ENCODE peak calls at places on chromosomes 4 and X, in eight cellular contexts. T is substantia nigra; C is pancreas; U is esophagus squamous epithelium; Z is uterus; F is CD8-positive, alpha-beta memory T cell; G is H9; S is psoas muscle. K is an unnamed sample.

GRCh38 chrX:15474058-15474457 is 19.1 kb downstream of the PIR start:
- DNase-seq in U (no peak), S (no peak), G (no peak), C (no peak), F (no peak), T (no peak), Z (no peak), K (no peak)

GRCh38 chr4:38077791-38078489 is 117.7 kb downstream of the PTTG2 start:
- DNase-seq in C (no peak), Z (no peak), F (no peak), U (no peak), T (no peak), G (no peak), S (no peak), K (no peak)

GRCh38 chr4:168394556-168394955 is 76.0 kb upstream of the DDX60 start:
- DNase-seq in Z (no peak), T (no peak), U (no peak), S (no peak), C (no peak), F (no peak), G (no peak), K (no peak)

GRCh38 chr4:74919783-74920182 is 13.1 kb upstream of the PARM1 start:
- DNase-seq in T (no peak), S (no peak), F (no peak), C (no peak), G (no peak), Z (no peak), U (no peak), K (no peak)

GRCh38 chr4:1831331-1831730 is 24.6 kb downstream of the LETM1 start:
- DNase-seq in G (no peak), C (no peak), Z (no peak), U (no peak), F (no peak), S (no peak), T (no peak), K (no peak)

GRCh38 chr4:3201718-3202702 is 46.9 kb upstream of the MSANTD1 start:
- DNase-seq in T (no peak), G (no peak), F (peak; percentile 47), Z (no peak), S (no peak), U (no peak), C (no peak), K (no peak)

GRCh38 chrX:131762802-131763234 is 218.9 kb downstream of the OR13H1 start:
- DNase-seq in F (no peak), G (no peak), S (no peak), T (no peak), C (peak; percentile 78), Z (peak; percentile 65), U (no peak), K (no peak)

GRCh38 chr4:115648786-115649185 is 535.4 kb upstream of the NDST4 start:
- DNase-seq in F (no peak), G (no peak), T (no peak), U (no peak), S (no peak), Z (no peak), C (no peak), K (no peak)

GRCh38 chrX:3962511-3963350 is 249.3 kb upstream of the PRKX start:
- DNase-seq in Z (no peak), G (peak; percentile 42), T (no peak), F (no peak), C (peak; percentile 41), S (no peak), U (no peak), K (no peak)

GRCh38 chrX:63658920-63659319 is 126.1 kb downstream of the ARHGEF9 start:
- DNase-seq in Z (no peak), U (no peak), F (no peak), S (no peak), C (no peak), T (no peak), G (no peak), K (no peak)

GRCh38 chr4:40059362-40059761 is 2.7 kb downstream of the N4BP2 start:
- DNase-seq in C (no peak), U (no peak), F (no peak), T (no peak), Z (no peak), G (no peak), S (no peak), K (no peak)

GRCh38 chr4:76744253-76744921 is 153.6 kb downstream of the SOWAHB start:
- DNase-seq in Z (no peak), T (no peak), S (no peak), F (no peak), U (no peak), C (no peak), G (no peak), K (no peak)

GRCh38 chr4:89416968-89417367 is 109.4 kb upstream of the GPRIN3 start:
- DNase-seq in S (no peak), U (no peak), G (no peak), F (no peak), C (no peak), T (no peak), Z (no peak), K (no peak)

GRCh38 chr4:37389967-37390580 is 145.5 kb downstream of the NWD2 start:
- DNase-seq in C (peak; percentile 32), U (no peak), T (no peak), F (no peak), Z (no peak), S (no peak), G (no peak), K (no peak)

GRCh38 chrX:18676470-18676869 is 4.6 kb upstream of the RS1 start:
- DNase-seq in F (no peak), U (no peak), T (no peak), G (peak; percentile 47), S (no peak), Z (peak; percentile 21), C (peak; percentile 19), K (no peak)

GRCh38 chr4:25817059-25817681 is 45.6 kb downstream of the SEL1L3 start:
- DNase-seq in S (no peak), G (no peak), T (no peak), F (no peak), U (no peak), C (no peak), Z (no peak), K (no peak)

GRCh38 chrX:149512225-149512885 is 7.2 kb upstream of the IDS start:
- DNase-seq in G (peak; percentile 71), Z (peak; percentile 21), U (no peak), S (no peak), F (peak; percentile 42), C (peak; percentile 69), T (peak; percentile 19), K (peak; percentile 14)

GRCh38 chr4:119939066-119939995 is 127.3 kb downstream of the MAD2L1 start:
- DNase-seq in C (no peak), Z (no peak), T (no peak), G (no peak), F (no peak), S (no peak), U (no peak), K (no peak)

GRCh38 chrX:29726811-29727210 is 488.6 kb upstream of the MAGEB2 start:
- DNase-seq in T (peak; percentile 5), S (no peak), G (no peak), Z (no peak), U (no peak), F (no peak), C (no peak), K (peak; percentile 29)

GRCh38 chr4:139042981-139043460 is 27.4 kb downstream of the NOCT start:
- DNase-seq in Z (peak; percentile 20), T (no peak), U (no peak), G (no peak), F (no peak), S (no peak), C (no peak), K (peak; percentile 57)

GRCh38 chr4:7812191-7812860 is 127.3 kb downstream of the AFAP1 start:
- DNase-seq in G (no peak), T (no peak), U (no peak), C (no peak), F (no peak), Z (no peak), S (no peak), K (no peak)

GRCh38 chr4:181656748-181657147 is 586.5 kb upstream of the TENM3 start:
- DNase-seq in F (no peak), G (no peak), Z (no peak), S (no peak), U (no peak), C (no peak), T (no peak), K (no peak)
- H3K27ac ChIP-seq in F (no peak overlapping the region), G (no peak overlapping the region), Z (no peak overlapping the region), S (no peak overlapping the region), U (no peak overlapping the region), C (no peak overlapping the region), T (no peak overlapping the region), K (no peak overlapping the region)

GRCh38 chr4:41512604-41513003 is 25.4 kb upstream of the LIMCH1 start:
- DNase-seq in S (no peak), Z (no peak), U (no peak), T (no peak), C (no peak), G (no peak), F (no peak), K (no peak)

GRCh38 chr4:41512139-41512538 is 25.8 kb upstream of the LIMCH1 start:
- DNase-seq in S (no peak), U (no peak), T (no peak), G (no peak), Z (no peak), F (no peak), C (no peak), K (no peak)

GRCh38 chr4:41510179-41510578 is 27.8 kb upstream of the LIMCH1 start:
- DNase-seq in S (no peak), F (no peak), T (no peak), U (no peak), Z (no peak), C (no peak), G (no peak), K (no peak)

GRCh38 chr4:41507292-41507933 is 30.5 kb upstream of the LIMCH1 start:
- DNase-seq in U (no peak), C (no peak), T (no peak), S (no peak), Z (no peak), F (no peak), G (no peak), K (no peak)

GRCh38 chr4:41509411-41510008 is 28.4 kb upstream of the LIMCH1 start:
- DNase-seq in T (peak; percentile 38), Z (no peak), U (no peak), G (no peak), C (no peak), F (no peak), S (no peak), K (peak; percentile 34)
- H3K27ac ChIP-seq in T (no peak overlapping the region), Z (no peak overlapping the region), U (no peak overlapping the region), G (no peak overlapping the region), C (no peak overlapping the region), F (no peak overlapping the region), S (no peak overlapping the region), K (peak overlapping the region; percentile 4)

GRCh38 chrX:19857131-19857530 is 30.3 kb downstream of the SH3KBP1 start:
- DNase-seq in C (no peak), F (no peak), S (no peak), Z (no peak), G (no peak), U (no peak), T (no peak), K (no peak)
- H3K27ac ChIP-seq in C (no peak overlapping the region), F (no peak overlapping the region), S (no peak overlapping the region), Z (no peak overlapping the region), G (no peak overlapping the region), U (no peak overlapping the region), T (no peak overlapping the region), K (no peak overlapping the region)

GRCh38 chr4:131348258-131348657 is 1800.8 kb upstream of the PCDH10 start:
- DNase-seq in T (no peak), C (no peak), U (no peak), F (no peak), Z (no peak), G (no peak), S (no peak), K (no peak)

GRCh38 chr4:131344761-131345160 is 1804.3 kb upstream of the PCDH10 start:
- DNase-seq in Z (no peak), U (no peak), G (no peak), C (no peak), T (no peak), S (no peak), F (no peak), K (no peak)

GRCh38 chr4:131347816-131348215 is 1801.3 kb upstream of the PCDH10 start:
- DNase-seq in S (no peak), C (no peak), U (no peak), T (no peak), F (no peak), G (no peak), Z (no peak), K (no peak)
- H3K27ac ChIP-seq in S (no peak overlapping the region), C (no peak overlapping the region), U (no peak overlapping the region), T (no peak overlapping the region), F (no peak overlapping the region), G (no peak overlapping the region), Z (no peak overlapping the region), K (no peak overlapping the region)

K was measured in caudate nucleus.